ENCODE peak calls at places on chromosomes 2 and 18, in seven cellular contexts. O, U, Z, J, K, R and S are unnamed samples.

GRCh38 chr2:108189316-108189715 is 50.5 kb upstream of the SULT1C3 start:
- DNase-seq in O (no peak), U (no peak), Z (no peak), J (peak), K (no peak), R (no peak), S (no peak)

GRCh38 chr18:63198868-63199742 is 120.5 kb downstream of the BCL2 start:
- DNase-seq in O (no peak), U (no peak), Z (no peak), J (no peak), K (no peak), R (no peak), S (no peak)

GRCh38 chr2:100019499-100019898 is 122.9 kb downstream of the AFF3 start:
- DNase-seq in O (no peak), U (no peak), Z (no peak), J (no peak), K (no peak), R (no peak), S (no peak)

GRCh38 chr2:121530563-121531334 is at the start of gene RNU4ATAC:
- DNase-seq in O (peak), U (peak), Z (peak), J (peak), K (peak), R (peak), S (peak)

GRCh38 chr2:59462418-59463197 is 1090.8 kb downstream of the BCL11A start:
- DNase-seq in O (no peak), U (no peak), Z (no peak), J (no peak), K (no peak), R (no peak), S (peak)

GRCh38 chr18:77113361-77114069 is 19.1 kb downstream of the MBP start:
- DNase-seq in O (no peak), U (no peak), Z (peak), J (no peak), K (no peak), R (no peak), S (no peak)

GRCh38 chr2:26640781-26641564 is at the start of gene CIB4:
- DNase-seq in O (no peak), U (no peak), Z (no peak), J (no peak), K (no peak), R (no peak), S (no peak)

GRCh38 chr18:21672868-21673267 is 31.7 kb downstream of the ABHD3 start:
- DNase-seq in O (no peak), U (no peak), Z (peak), J (peak), K (peak), R (no peak), S (no peak)

GRCh38 chr2:126935774-126936173 is 37.1 kb downstream of the TEX51 start:
- DNase-seq in O (no peak), U (no peak), Z (no peak), J (no peak), K (no peak), R (no peak), S (no peak)

GRCh38 chr2:96533292-96534073 is 3.1 kb upstream of the ARID5A start:
- DNase-seq in O (peak), U (no peak), Z (peak), J (no peak), K (peak), R (peak), S (no peak)

GRCh38 chr18:2657788-2658458 is 2.4 kb downstream of the SMCHD1 start:
- DNase-seq in O (no peak), U (no peak), Z (no peak), J (no peak), K (peak), R (peak), S (no peak)

GRCh38 chr18:56148373-56148772 is 490.0 kb downstream of the TXNL1 start:
- DNase-seq in O (no peak), U (no peak), Z (no peak), J (peak), K (no peak), R (peak), S (no peak)

GRCh38 chr2:153360239-153360638 is 118.3 kb downstream of the RPRM start:
- DNase-seq in O (peak), U (no peak), Z (no peak), J (no peak), K (no peak), R (no peak), S (no peak)

GRCh38 chr18:41618135-41618534 is 336.9 kb upstream of the PIK3C3 start:
- DNase-seq in O (no peak), U (no peak), Z (no peak), J (no peak), K (no peak), R (no peak), S (no peak)

GRCh38 chr18:25351773-25352628 is at the start of gene ZNF521:
- DNase-seq in O (peak), U (peak), Z (peak), J (peak), K (peak), R (peak), S (peak)

GRCh38 chr2:97863829-97864228 is 131.9 kb downstream of the TMEM131 start:
- DNase-seq in O (no peak), U (no peak), Z (no peak), J (no peak), K (no peak), R (no peak), S (no peak)

GRCh38 chr2:231918501-231919330 is 7.5 kb downstream of the NPPC start:
- DNase-seq in O (peak), U (no peak), Z (no peak), J (no peak), K (no peak), R (no peak), S (no peak)

GRCh38 chr2:28224648-28225471 is 167.8 kb upstream of the FOSL2 start:
- DNase-seq in O (no peak), U (no peak), Z (no peak), J (peak), K (peak), R (peak), S (peak)

GRCh38 chr2:37809525-37809924 is 115.6 kb upstream of the RMDN2 start:
- DNase-seq in O (no peak), U (no peak), Z (no peak), J (peak), K (no peak), R (peak), S (no peak)

GRCh38 chr18:55511277-55511676 is 76.7 kb downstream of the TCF4 start:
- DNase-seq in O (no peak), U (no peak), Z (no peak), J (no peak), K (no peak), R (no peak), S (no peak)

GRCh38 chr2:172964511-172964910 is 111.1 kb upstream of the MAP3K20 start:
- DNase-seq in O (no peak), U (no peak), Z (no peak), J (no peak), K (no peak), R (no peak), S (no peak)

GRCh38 chr2:197296861-197297260 is 13.7 kb downstream of the ANKRD44 start:
- DNase-seq in O (no peak), U (no peak), Z (no peak), J (no peak), K (no peak), R (no peak), S (no peak)

GRCh38 chr2:204110250-204111183 is 174.0 kb downstream of the ICOS start:
- DNase-seq in O (no peak), U (peak), Z (no peak), J (peak), K (no peak), R (peak), S (peak)

GRCh38 chr18:67400502-67401117 is 115.9 kb downstream of the DSEL start:
- DNase-seq in O (no peak), U (no peak), Z (no peak), J (peak), K (no peak), R (peak), S (no peak)

GRCh38 chr2:38056216-38056615 is 19.7 kb downstream of the CYP1B1 start:
- DNase-seq in O (no peak), U (no peak), Z (no peak), J (no peak), K (no peak), R (no peak), S (no peak)

GRCh38 chr2:161745866-161746614 is 121.8 kb downstream of the SLC4A10 start:
- DNase-seq in O (no peak), U (no peak), Z (no peak), J (no peak), K (no peak), R (no peak), S (no peak)

GRCh38 chr2:24011278-24012104 is 1.6 kb downstream of the MFSD2B start:
- DNase-seq in O (no peak), U (no peak), Z (no peak), J (no peak), K (no peak), R (no peak), S (peak)

GRCh38 chr2:54503192-54503591 is 47.1 kb downstream of the SPTBN1 start:
- DNase-seq in O (no peak), U (no peak), Z (no peak), J (no peak), K (peak), R (peak), S (peak)

DNA sequence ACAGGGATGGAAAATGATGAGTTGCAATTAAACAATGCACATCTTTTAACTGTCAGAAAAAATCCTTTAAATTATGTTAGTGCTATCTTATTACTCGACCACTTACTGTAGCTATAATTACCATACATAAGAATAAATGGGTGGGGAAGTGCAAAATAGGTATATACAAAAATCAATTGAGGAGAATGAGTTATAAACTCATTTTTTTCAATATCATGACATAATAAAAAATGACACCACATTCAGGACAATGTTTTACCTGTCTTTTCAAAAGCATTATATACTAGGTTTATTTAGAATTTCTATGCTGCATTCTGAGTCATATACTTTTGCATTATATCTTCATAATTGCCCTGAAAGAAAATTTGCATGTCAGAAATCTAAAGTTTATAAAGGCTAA is 1533.6 kb downstream of the LRP1B start:
- DNase-seq in O (no peak), U (no peak), Z (no peak), J (no peak), K (no peak), R (no peak), S (no peak)
- H3K4me3 ChIP-seq in O (no peak), U (no peak), Z (no peak), J (no peak), K (no peak), R (no peak), S (no peak)

GRCh38 chr18:9109523-9109922 is 7.0 kb downstream of the NDUFV2 start:
- DNase-seq in O (no peak), U (no peak), Z (no peak), J (no peak), K (no peak), R (peak), S (no peak)
- H3K4me3 ChIP-seq in O (no peak), U (no peak), Z (no peak), J (no peak), K (no peak), R (no peak), S (no peak)

GRCh38 chr18:64720781-64721464 is 572.0 kb upstream of the LINC00305 start:
- DNase-seq in O (no peak), U (no peak), Z (no peak), J (no peak), K (no peak), R (no peak), S (no peak)
- H3K4me3 ChIP-seq in O (no peak), U (no peak), Z (no peak), J (no peak), K (no peak), R (no peak), S (no peak)

DNA sequence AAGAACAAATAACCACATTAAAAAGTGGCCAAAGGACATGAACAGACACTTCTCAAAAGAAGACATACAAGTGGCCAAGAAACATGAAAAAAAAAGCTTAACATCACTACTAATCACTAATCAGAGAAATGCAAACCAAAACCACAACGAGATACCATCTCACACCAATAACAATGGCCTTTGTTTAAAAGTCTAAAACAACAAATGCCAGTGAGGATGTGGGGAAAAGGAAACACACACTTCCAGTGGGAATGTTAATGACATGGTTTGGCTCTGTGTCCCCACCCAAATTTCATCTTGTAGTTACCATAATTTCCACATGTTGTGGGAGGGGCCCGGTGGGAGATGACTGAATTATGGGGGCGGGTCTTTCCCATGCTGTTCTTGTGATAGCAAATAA is 147.1 kb downstream of the GALNT1 start:
- DNase-seq in O (no peak), U (no peak), Z (no peak), J (no peak), K (no peak), R (peak), S (no peak)
- H3K4me3 ChIP-seq in O (no peak), U (no peak), Z (no peak), J (no peak), K (no peak), R (no peak), S (no peak)

DNA sequence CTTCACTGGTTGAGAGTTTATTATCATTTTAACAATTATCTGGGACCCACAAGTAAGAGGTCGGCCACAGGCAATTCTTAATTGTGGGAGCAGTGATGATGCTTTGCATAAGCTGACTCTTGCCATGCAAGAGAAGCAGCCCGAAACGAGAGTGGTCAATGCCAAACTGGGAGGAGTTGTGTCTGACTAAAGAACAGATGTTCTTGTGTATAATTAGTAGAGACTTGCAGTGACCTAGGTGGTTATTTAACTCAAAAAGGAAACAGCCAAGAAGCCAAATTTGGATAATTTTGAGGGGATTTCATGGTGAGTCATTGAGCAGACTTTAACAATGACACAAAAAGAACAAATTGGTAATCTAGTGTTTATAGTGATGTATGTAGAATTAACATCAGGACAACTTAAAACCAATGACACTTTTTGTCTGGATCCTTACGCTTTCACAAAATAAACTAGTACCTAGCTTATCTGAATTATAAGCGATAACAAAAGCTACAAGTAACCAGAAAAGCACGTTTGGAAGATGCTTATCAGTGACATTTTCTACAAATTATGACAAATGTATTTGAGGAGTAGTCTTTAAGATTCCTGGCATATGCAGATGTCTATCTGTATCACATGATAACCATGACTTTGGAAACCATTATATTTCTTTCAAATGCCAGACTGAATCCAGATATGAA is 184.7 kb upstream of the DLGAP1 start:
- DNase-seq in O (no peak), U (no peak), Z (no peak), J (no peak), K (no peak), R (no peak), S (no peak)
- H3K4me3 ChIP-seq in O (no peak), U (no peak), Z (no peak), J (no peak), K (no peak), R (no peak), S (no peak)